ENCODE peak calls at places on chromosome 22, in eight cellular contexts. One of them, this sample, is unnamed.
A peak's percentile ranks its signal among the peaks of the same experiment; 100 is the strongest.

GRCh38 chr22:44088976-44089570 is 65.0 kb downstream of the PARVB start:
- DNase-seq in K562: no peak
- DNase-seq in upper lobe of left lung: peak; percentile 84
- DNase-seq in endothelial cell of umbilical vein: no peak
- DNase-seq in sigmoid colon: peak; percentile 83
- DNase-seq in HL-60: no peak
- DNase-seq in suprapubic skin: no peak
- DNase-seq in HCT116: no peak
- DNase-seq in this sample: no peak

GRCh38 chr22:22752556-22753477 is 108.4 kb downstream of the GGTLC2 start:
- DNase-seq in K562: no peak
- DNase-seq in upper lobe of left lung: no peak
- DNase-seq in endothelial cell of umbilical vein: no peak
- DNase-seq in sigmoid colon: no peak
- DNase-seq in HL-60: peak; percentile 93
- DNase-seq in suprapubic skin: peak; percentile 64
- DNase-seq in HCT116: no peak
- DNase-seq in this sample: no peak

GRCh38 chr22:41271787-41272186 is 14.2 kb downstream of the RANGAP1 start:
- DNase-seq in K562: no peak
- DNase-seq in upper lobe of left lung: no peak
- DNase-seq in endothelial cell of umbilical vein: no peak
- DNase-seq in sigmoid colon: no peak
- DNase-seq in HL-60: no peak
- DNase-seq in suprapubic skin: no peak
- DNase-seq in HCT116: no peak
- DNase-seq in this sample: no peak

GRCh38 chr22:17569971-17570511 is 6.7 kb downstream of the SLC25A18 start:
- DNase-seq in K562: no peak
- DNase-seq in upper lobe of left lung: no peak
- DNase-seq in endothelial cell of umbilical vein: peak; percentile 19
- DNase-seq in sigmoid colon: peak; percentile 75
- DNase-seq in HL-60: no peak
- DNase-seq in suprapubic skin: no peak
- DNase-seq in HCT116: no peak
- DNase-seq in this sample: no peak

GRCh38 chr22:31272522-31273446 is 19.5 kb downstream of the PIK3IP1 start:
- DNase-seq in K562: peak; percentile 59
- DNase-seq in upper lobe of left lung: no peak
- DNase-seq in endothelial cell of umbilical vein: peak; percentile 67
- DNase-seq in sigmoid colon: peak; percentile 74
- DNase-seq in HL-60: no peak
- DNase-seq in suprapubic skin: no peak
- DNase-seq in HCT116: peak; percentile 32
- DNase-seq in this sample: peak; percentile 58

GRCh38 chr22:25281675-25282345 is 62.4 kb downstream of the CRYBB2 start:
- DNase-seq in K562: no peak
- DNase-seq in upper lobe of left lung: peak; percentile 57
- DNase-seq in endothelial cell of umbilical vein: no peak
- DNase-seq in sigmoid colon: no peak
- DNase-seq in HL-60: peak; percentile 28
- DNase-seq in suprapubic skin: no peak
- DNase-seq in HCT116: no peak
- DNase-seq in this sample: no peak

GRCh38 chr22:46753360-46753759 is 9.1 kb upstream of the TBC1D22A start:
- DNase-seq in K562: no peak
- DNase-seq in upper lobe of left lung: no peak
- DNase-seq in endothelial cell of umbilical vein: no peak
- DNase-seq in sigmoid colon: no peak
- DNase-seq in HL-60: no peak
- DNase-seq in suprapubic skin: no peak
- DNase-seq in HCT116: no peak
- DNase-seq in this sample: no peak

GRCh38 chr22:31439805-31440204 is 40.4 kb downstream of the DRG1 start:
- DNase-seq in K562: no peak
- DNase-seq in upper lobe of left lung: peak; percentile 52
- DNase-seq in endothelial cell of umbilical vein: no peak
- DNase-seq in sigmoid colon: no peak
- DNase-seq in HL-60: no peak
- DNase-seq in suprapubic skin: no peak
- DNase-seq in HCT116: no peak
- DNase-seq in this sample: no peak

GRCh38 chr22:44200855-44201550 is 20.3 kb downstream of the PARVG start:
- DNase-seq in K562: no peak
- DNase-seq in upper lobe of left lung: no peak
- DNase-seq in endothelial cell of umbilical vein: no peak
- DNase-seq in sigmoid colon: peak; percentile 67
- DNase-seq in HL-60: no peak
- DNase-seq in suprapubic skin: no peak
- DNase-seq in HCT116: no peak
- DNase-seq in this sample: no peak

GRCh38 chr22:11616811-11617210 is 3911.2 kb upstream of the OR11H1 start:
- DNase-seq in K562: no peak
- DNase-seq in upper lobe of left lung: no peak
- DNase-seq in endothelial cell of umbilical vein: no peak
- DNase-seq in sigmoid colon: no peak
- DNase-seq in HL-60: no peak
- DNase-seq in suprapubic skin: no peak
- DNase-seq in HCT116: no peak
- DNase-seq in this sample: no peak

GRCh38 chr22:17867160-17867785 is 93.0 kb upstream of the BID start:
- DNase-seq in K562: peak; percentile 64
- DNase-seq in upper lobe of left lung: no peak
- DNase-seq in endothelial cell of umbilical vein: no peak
- DNase-seq in sigmoid colon: peak; percentile 84
- DNase-seq in HL-60: peak; percentile 51
- DNase-seq in suprapubic skin: no peak
- DNase-seq in HCT116: no peak
- DNase-seq in this sample: no peak

GRCh38 chr22:39236321-39237275 is 8.2 kb downstream of the PDGFB start:
- DNase-seq in K562: peak; percentile 77
- DNase-seq in upper lobe of left lung: no peak
- DNase-seq in endothelial cell of umbilical vein: no peak
- DNase-seq in sigmoid colon: no peak
- DNase-seq in HL-60: peak; percentile 80
- DNase-seq in suprapubic skin: no peak
- DNase-seq in HCT116: no peak
- DNase-seq in this sample: peak; percentile 76

GRCh38 chr22:24170189-24170588 is 11.1 kb upstream of the SUSD2 start:
- DNase-seq in K562: no peak
- DNase-seq in upper lobe of left lung: no peak
- DNase-seq in endothelial cell of umbilical vein: no peak
- DNase-seq in sigmoid colon: no peak
- DNase-seq in HL-60: no peak
- DNase-seq in suprapubic skin: no peak
- DNase-seq in HCT116: no peak
- DNase-seq in this sample: no peak

GRCh38 chr22:33116846-33117547 is 58.8 kb upstream of the SYN3 start:
- DNase-seq in K562: no peak
- DNase-seq in upper lobe of left lung: no peak
- DNase-seq in endothelial cell of umbilical vein: no peak
- DNase-seq in sigmoid colon: no peak
- DNase-seq in HL-60: no peak
- DNase-seq in suprapubic skin: no peak
- DNase-seq in HCT116: no peak
- DNase-seq in this sample: no peak

GRCh38 chr22:41469218-41469851 is 418 bp downstream of the ACO2 start:
- DNase-seq in K562: peak; percentile 71
- DNase-seq in upper lobe of left lung: no peak
- DNase-seq in endothelial cell of umbilical vein: no peak
- DNase-seq in sigmoid colon: peak; percentile 70
- DNase-seq in HL-60: peak; percentile 61
- DNase-seq in suprapubic skin: no peak
- DNase-seq in HCT116: no peak
- DNase-seq in this sample: peak; percentile 54

GRCh38 chr22:39699631-39700348 is 129.2 kb downstream of the CACNA1I start:
- DNase-seq in K562: no peak
- DNase-seq in upper lobe of left lung: no peak
- DNase-seq in endothelial cell of umbilical vein: no peak
- DNase-seq in sigmoid colon: no peak
- DNase-seq in HL-60: no peak
- DNase-seq in suprapubic skin: no peak
- DNase-seq in HCT116: no peak
- DNase-seq in this sample: peak; percentile 27

GRCh38 chr22:30649430-30650007 is 13.9 kb downstream of the SLC35E4 start:
- DNase-seq in K562: peak; percentile 68
- DNase-seq in upper lobe of left lung: no peak
- DNase-seq in endothelial cell of umbilical vein: peak; percentile 66
- DNase-seq in sigmoid colon: no peak
- DNase-seq in HL-60: peak; percentile 45
- DNase-seq in suprapubic skin: peak; percentile 71
- DNase-seq in HCT116: peak; percentile 78
- DNase-seq in this sample: peak; percentile 78

GRCh38 chr22:32531228-32531627 is 56.6 kb downstream of the FBXO7 start:
- DNase-seq in K562: no peak
- DNase-seq in upper lobe of left lung: no peak
- DNase-seq in endothelial cell of umbilical vein: no peak
- DNase-seq in sigmoid colon: peak; percentile 68
- DNase-seq in HL-60: no peak
- DNase-seq in suprapubic skin: peak; percentile 65
- DNase-seq in HCT116: no peak
- DNase-seq in this sample: no peak

GRCh38 chr22:42716649-42717127 is 4.0 kb downstream of the A4GALT start:
- DNase-seq in K562: no peak
- DNase-seq in upper lobe of left lung: no peak
- DNase-seq in endothelial cell of umbilical vein: no peak
- DNase-seq in sigmoid colon: no peak
- DNase-seq in HL-60: no peak
- DNase-seq in suprapubic skin: no peak
- DNase-seq in HCT116: no peak
- DNase-seq in this sample: no peak
- H3K27ac ChIP-seq in K562: no peak overlapping the region
- H3K27ac ChIP-seq in upper lobe of left lung: no peak overlapping the region
- H3K27ac ChIP-seq in endothelial cell of umbilical vein: no peak overlapping the region
- H3K27ac ChIP-seq in sigmoid colon: peak overlapping the region; percentile 96
- H3K27ac ChIP-seq in HL-60: no peak overlapping the region
- H3K27ac ChIP-seq in suprapubic skin: no peak overlapping the region
- H3K27ac ChIP-seq in HCT116: no peak overlapping the region
- H3K27ac ChIP-seq in this sample: no peak overlapping the region

GRCh38 chr22:20243176-20243544 is 25.0 kb downstream of the RTN4R start:
- DNase-seq in K562: no peak
- DNase-seq in upper lobe of left lung: no peak
- DNase-seq in endothelial cell of umbilical vein: no peak
- DNase-seq in sigmoid colon: no peak
- DNase-seq in HL-60: no peak
- DNase-seq in suprapubic skin: no peak
- DNase-seq in HCT116: no peak
- DNase-seq in this sample: no peak
- H3K4me3 ChIP-seq in K562: no peak overlapping the region
- H3K4me3 ChIP-seq in upper lobe of left lung: peak overlapping the region; percentile 34
- H3K4me3 ChIP-seq in endothelial cell of umbilical vein: no peak overlapping the region
- H3K4me3 ChIP-seq in sigmoid colon: no peak overlapping the region
- H3K4me3 ChIP-seq in HL-60: peak overlapping the region; percentile 17
- H3K4me3 ChIP-seq in suprapubic skin: peak overlapping the region; percentile 33
- H3K4me3 ChIP-seq in HCT116: no peak overlapping the region
- H3K4me3 ChIP-seq in this sample: no peak overlapping the region

DNA sequence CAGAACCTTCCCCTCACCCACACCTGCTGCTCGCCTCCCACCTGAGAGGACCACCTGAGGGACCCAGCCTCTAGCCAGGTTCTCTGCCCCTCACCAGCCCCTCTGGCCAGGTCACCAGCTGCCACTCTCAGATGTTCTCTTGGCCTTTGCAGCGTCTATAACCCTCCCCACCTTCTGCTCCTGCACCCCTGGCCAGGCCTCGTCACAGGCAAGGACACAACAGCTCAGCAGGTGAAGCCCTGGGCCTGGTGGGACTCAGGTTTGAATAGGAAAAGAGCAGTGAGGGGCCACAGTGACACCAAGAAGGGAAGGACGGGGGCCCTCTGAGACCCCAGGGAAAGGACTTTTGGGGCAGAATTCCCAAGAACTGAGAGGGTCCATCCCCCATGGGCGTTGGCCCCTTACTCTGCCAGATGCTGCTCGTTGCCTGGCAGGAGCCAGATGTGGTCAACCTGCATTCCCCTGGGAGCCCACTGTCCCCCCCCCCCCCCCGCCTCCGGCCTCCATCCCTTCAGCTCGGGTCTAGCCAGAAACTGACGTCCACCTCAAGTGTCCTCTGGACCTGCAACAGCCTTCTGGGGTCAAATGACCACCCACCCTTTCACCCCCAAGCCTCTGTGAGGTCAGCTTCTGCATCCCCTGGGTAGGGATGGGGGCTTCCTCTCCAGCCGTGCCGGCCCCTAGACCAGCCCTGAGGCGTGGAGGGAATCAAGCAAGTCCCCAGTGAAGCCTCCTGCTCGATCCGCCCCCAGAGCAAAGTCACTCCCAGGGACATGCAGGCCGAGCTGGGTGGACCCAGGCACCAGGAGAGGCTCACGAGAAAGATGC is 28.7 kb downstream of the SBF1 start:
- DNase-seq in K562: no peak
- DNase-seq in upper lobe of left lung: no peak
- DNase-seq in endothelial cell of umbilical vein: no peak
- DNase-seq in sigmoid colon: no peak
- DNase-seq in HL-60: no peak
- DNase-seq in suprapubic skin: no peak
- DNase-seq in HCT116: no peak
- DNase-seq in this sample: no peak
- TF ChIP-seq POLR2AphosphoS5 in K562: no peak
- TF ChIP-seq POLR2AphosphoS5 in upper lobe of left lung: no peak
- TF ChIP-seq POLR2AphosphoS5 in endothelial cell of umbilical vein: no peak
- TF ChIP-seq POLR2AphosphoS5 in sigmoid colon: no peak
- TF ChIP-seq POLR2AphosphoS5 in HL-60: no peak
- TF ChIP-seq POLR2AphosphoS5 in suprapubic skin: no peak
- TF ChIP-seq POLR2AphosphoS5 in HCT116: no peak
- TF ChIP-seq POLR2AphosphoS5 in this sample: no peak

GRCh38 chr22:45742866-45743450 is 71.3 kb downstream of the ATXN10 start:
- DNase-seq in K562: peak; percentile 2
- DNase-seq in upper lobe of left lung: no peak
- DNase-seq in endothelial cell of umbilical vein: no peak
- DNase-seq in sigmoid colon: no peak
- DNase-seq in HL-60: peak; percentile 68
- DNase-seq in suprapubic skin: no peak
- DNase-seq in HCT116: no peak
- DNase-seq in this sample: peak; percentile 30
- H3K27ac ChIP-seq in K562: no peak overlapping the region
- H3K27ac ChIP-seq in upper lobe of left lung: peak overlapping the region; percentile 69
- H3K27ac ChIP-seq in endothelial cell of umbilical vein: no peak overlapping the region
- H3K27ac ChIP-seq in sigmoid colon: no peak overlapping the region
- H3K27ac ChIP-seq in HL-60: peak overlapping the region; percentile 42
- H3K27ac ChIP-seq in suprapubic skin: peak overlapping the region; percentile 22
- H3K27ac ChIP-seq in HCT116: no peak overlapping the region
- H3K27ac ChIP-seq in this sample: peak overlapping the region; percentile 3